ENCODE peak calls at places on chromosomes 3 and 15, in four cellular contexts. One of them, this sample, is unnamed.
A peak's percentile ranks its signal among the peaks of the same experiment; 100 is the strongest.

GRCh38 chr3:160159346-160159745 is 65.9 kb upstream of the C3orf80 start:
- DNase-seq in stimulated activated CD8-positive, alpha-beta memory T cell treated with anti-CD3 and anti-CD28 coated beads, Interleukin-4, amount 100 ng/mL, for 24 hours: no peak
- DNase-seq in NCI-H510A treated with DMSO at 0.1 percent for 48 hours: no peak
- DNase-seq in brain microvascular endothelial cell: no peak
- DNase-seq in this sample: no peak

GRCh38 chr3:134315286-134316106 is 58.8 kb downstream of the AMOTL2 start:
- DNase-seq in stimulated activated CD8-positive, alpha-beta memory T cell treated with anti-CD3 and anti-CD28 coated beads, Interleukin-4, amount 100 ng/mL, for 24 hours: no peak
- DNase-seq in NCI-H510A treated with DMSO at 0.1 percent for 48 hours: no peak
- DNase-seq in brain microvascular endothelial cell: peak; percentile 88
- DNase-seq in this sample: peak; percentile 68

GRCh38 chr3:72487078-72487765 is 361.0 kb downstream of the SHQ1 start:
- DNase-seq in stimulated activated CD8-positive, alpha-beta memory T cell treated with anti-CD3 and anti-CD28 coated beads, Interleukin-4, amount 100 ng/mL, for 24 hours: peak; percentile 60
- DNase-seq in NCI-H510A treated with DMSO at 0.1 percent for 48 hours: no peak
- DNase-seq in brain microvascular endothelial cell: peak; percentile 79
- DNase-seq in this sample: peak; percentile 91

GRCh38 chr3:32457971-32458471 is 44.6 kb downstream of the CMTM6 start:
- DNase-seq in stimulated activated CD8-positive, alpha-beta memory T cell treated with anti-CD3 and anti-CD28 coated beads, Interleukin-4, amount 100 ng/mL, for 24 hours: peak; percentile 19
- DNase-seq in NCI-H510A treated with DMSO at 0.1 percent for 48 hours: peak; percentile 23
- DNase-seq in brain microvascular endothelial cell: no peak
- DNase-seq in this sample: peak; percentile 40

GRCh38 chr3:385151-385550 is 188.6 kb downstream of the CHL1 start:
- DNase-seq in stimulated activated CD8-positive, alpha-beta memory T cell treated with anti-CD3 and anti-CD28 coated beads, Interleukin-4, amount 100 ng/mL, for 24 hours: no peak
- DNase-seq in NCI-H510A treated with DMSO at 0.1 percent for 48 hours: no peak
- DNase-seq in brain microvascular endothelial cell: peak; percentile 2
- DNase-seq in this sample: peak; percentile 10

GRCh38 chr15:75019916-75020315 is 3.5 kb upstream of the PPCDC start:
- DNase-seq in stimulated activated CD8-positive, alpha-beta memory T cell treated with anti-CD3 and anti-CD28 coated beads, Interleukin-4, amount 100 ng/mL, for 24 hours: no peak
- DNase-seq in NCI-H510A treated with DMSO at 0.1 percent for 48 hours: no peak
- DNase-seq in brain microvascular endothelial cell: no peak
- DNase-seq in this sample: no peak

GRCh38 chr15:40238481-40238926 is 359 bp upstream of the PAK6 start:
- DNase-seq in stimulated activated CD8-positive, alpha-beta memory T cell treated with anti-CD3 and anti-CD28 coated beads, Interleukin-4, amount 100 ng/mL, for 24 hours: no peak
- DNase-seq in NCI-H510A treated with DMSO at 0.1 percent for 48 hours: no peak
- DNase-seq in brain microvascular endothelial cell: no peak
- DNase-seq in this sample: no peak

GRCh38 chr3:72657666-72658065 is 190.6 kb downstream of the SHQ1 start:
- DNase-seq in stimulated activated CD8-positive, alpha-beta memory T cell treated with anti-CD3 and anti-CD28 coated beads, Interleukin-4, amount 100 ng/mL, for 24 hours: peak; percentile 16
- DNase-seq in NCI-H510A treated with DMSO at 0.1 percent for 48 hours: peak; percentile 54
- DNase-seq in brain microvascular endothelial cell: no peak
- DNase-seq in this sample: no peak

GRCh38 chr3:51340311-51340829 is 44.7 kb upstream of the MANF start:
- DNase-seq in stimulated activated CD8-positive, alpha-beta memory T cell treated with anti-CD3 and anti-CD28 coated beads, Interleukin-4, amount 100 ng/mL, for 24 hours: no peak
- DNase-seq in NCI-H510A treated with DMSO at 0.1 percent for 48 hours: no peak
- DNase-seq in brain microvascular endothelial cell: peak; percentile 91
- DNase-seq in this sample: peak; percentile 79

GRCh38 chr3:120162400-120162799 is 68.2 kb upstream of the GSK3B start:
- DNase-seq in stimulated activated CD8-positive, alpha-beta memory T cell treated with anti-CD3 and anti-CD28 coated beads, Interleukin-4, amount 100 ng/mL, for 24 hours: no peak
- DNase-seq in NCI-H510A treated with DMSO at 0.1 percent for 48 hours: no peak
- DNase-seq in brain microvascular endothelial cell: no peak
- DNase-seq in this sample: no peak

GRCh38 chr3:164479978-164480377 is 598.3 kb downstream of the SI start:
- DNase-seq in stimulated activated CD8-positive, alpha-beta memory T cell treated with anti-CD3 and anti-CD28 coated beads, Interleukin-4, amount 100 ng/mL, for 24 hours: no peak
- DNase-seq in NCI-H510A treated with DMSO at 0.1 percent for 48 hours: no peak
- DNase-seq in brain microvascular endothelial cell: no peak
- DNase-seq in this sample: no peak

GRCh38 chr15:51861557-51862350 is 32.3 kb downstream of the TMOD3 start:
- DNase-seq in stimulated activated CD8-positive, alpha-beta memory T cell treated with anti-CD3 and anti-CD28 coated beads, Interleukin-4, amount 100 ng/mL, for 24 hours: peak; percentile 26
- DNase-seq in NCI-H510A treated with DMSO at 0.1 percent for 48 hours: no peak
- DNase-seq in brain microvascular endothelial cell: no peak
- DNase-seq in this sample: no peak